ENCODE peak calls at places on chromosomes 4 and X, in five cellular contexts. C is HL-60, F is A549, L is fibroblast of lung, U is heart right ventricle. G is an unnamed sample.
A peak's percentile ranks its signal among the peaks of the same experiment; 100 is the strongest.

GRCh38 chr4:153962311-153963039 is 173.6 kb upstream of the SFRP2 start:
- DNase-seq in C (no peak), L (no peak), F (no peak), U (no peak), G (no peak)

GRCh38 chrX:38903093-38903492 is 101.8 kb downstream of the MID1IP1 start:
- DNase-seq in F (no peak), L (no peak), U (no peak), C (no peak), G (no peak)

GRCh38 chr4:145804134-145804533 is 124.2 kb downstream of the C4orf51 start:
- DNase-seq in F (no peak), C (no peak), L (peak; percentile 94), U (peak; percentile 18), G (peak; percentile 84)

GRCh38 chr4:89158884-89159503 is 47.7 kb downstream of the TIGD2 start:
- DNase-seq in F (peak; percentile 25), U (no peak), C (peak; percentile 4), L (peak; percentile 36), G (no peak)

GRCh38 chrX:1190596-1191145 is 21.8 kb downstream of the CRLF2 start:
- DNase-seq in U (no peak), L (no peak), C (no peak), F (no peak), G (no peak)

GRCh38 chr4:103012085-103012484 is 7.4 kb downstream of the SLC9B1 start:
- DNase-seq in F (no peak), L (peak; percentile 63), C (no peak), U (no peak), G (peak; percentile 62)

GRCh38 chrX:76931518-76931917 is 504.0 kb downstream of the MAGEE1 start:
- DNase-seq in F (no peak), L (no peak), C (no peak), U (no peak), G (no peak)

GRCh38 chr4:89410687-89411086 is 103.1 kb upstream of the GPRIN3 start:
- DNase-seq in C (no peak), U (no peak), F (no peak), L (peak; percentile 94), G (no peak)

GRCh38 chrX:147981038-147981752 is at the start of gene FMR1NB:
- DNase-seq in C (no peak), L (no peak), U (no peak), F (no peak), G (no peak)

GRCh38 chr4:8745828-8746225 is 125.8 kb downstream of the HMX1 start:
- DNase-seq in U (no peak), F (no peak), L (no peak), C (no peak), G (no peak)

GRCh38 chrX:10007604-10008003 is 40.4 kb downstream of the CLDN34 start:
- DNase-seq in U (no peak), F (no peak), C (peak; percentile 13), L (peak; percentile 68), G (peak; percentile 18)

GRCh38 chr4:52939739-52940138 is 77.6 kb downstream of the RASL11B start:
- DNase-seq in F (no peak), L (no peak), U (no peak), C (no peak), G (no peak)

GRCh38 chr4:16294455-16294854 is 68.2 kb upstream of the TAPT1 start:
- DNase-seq in F (no peak), U (no peak), L (peak; percentile 64), C (no peak), G (no peak)

GRCh38 chr4:57303012-57303751 is 193.0 kb upstream of the IGFBP7 start:
- DNase-seq in C (no peak), U (no peak), L (peak; percentile 33), F (no peak), G (no peak)

GRCh38 chr4:93749351-93749761 is 79.2 kb upstream of the ATOH1 start:
- DNase-seq in L (no peak), F (no peak), U (no peak), C (no peak), G (no peak)

GRCh38 chr4:39963656-39964055 is 14.1 kb downstream of the PDS5A start:
- DNase-seq in U (no peak), C (no peak), F (no peak), L (no peak), G (no peak)

GRCh38 chr4:110190249-110190648 is 8.2 kb downstream of the ELOVL6 start:
- DNase-seq in L (no peak), U (no peak), F (no peak), C (no peak), G (no peak)

GRCh38 chr4:90889171-90889570 is 762.0 kb downstream of the CCSER1 start:
- DNase-seq in C (no peak), F (no peak), U (no peak), L (peak; percentile 0), G (no peak)

GRCh38 chr4:90883519-90883918 is 756.3 kb downstream of the CCSER1 start:
- DNase-seq in U (no peak), L (no peak), C (no peak), F (no peak), G (no peak)
- H3K27ac ChIP-seq in U (no peak overlapping the region), L (no peak overlapping the region), C (no peak overlapping the region), F (no peak overlapping the region), G (no peak overlapping the region)

GRCh38 chr4:123940604-123941003 is 544.0 kb downstream of the SPRY1 start:
- DNase-seq in C (no peak), F (no peak), L (no peak), U (no peak), G (no peak)
- TF ChIP-seq CTCF in C (no peak), F (no peak), L (no peak), U (no peak), G (no peak)

DNA sequence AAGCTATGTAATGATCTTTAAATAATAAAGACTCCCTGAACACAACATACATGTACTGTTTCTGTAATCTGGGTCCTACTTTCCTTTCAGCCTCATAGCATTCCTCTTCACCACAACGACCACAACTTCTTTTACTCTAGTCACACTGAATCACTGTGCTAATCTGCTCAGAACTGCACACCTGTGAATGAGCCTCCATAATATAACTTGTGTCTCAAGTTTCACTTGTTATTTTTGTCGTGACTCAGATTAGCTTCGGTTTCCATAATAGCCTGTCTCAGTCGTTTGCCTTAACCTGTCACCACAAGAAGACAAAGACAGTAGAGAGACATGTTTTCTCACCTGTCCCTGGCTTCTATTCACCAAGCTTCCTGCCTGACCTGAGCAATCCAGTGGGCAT is 61.8 kb downstream of the MAGED1 start:
- DNase-seq in F (no peak), U (no peak), L (no peak), C (no peak), G (no peak)
- H3K27ac ChIP-seq in F (no peak overlapping the region), U (no peak overlapping the region), L (no peak overlapping the region), C (no peak overlapping the region), G (no peak overlapping the region)

DNA sequence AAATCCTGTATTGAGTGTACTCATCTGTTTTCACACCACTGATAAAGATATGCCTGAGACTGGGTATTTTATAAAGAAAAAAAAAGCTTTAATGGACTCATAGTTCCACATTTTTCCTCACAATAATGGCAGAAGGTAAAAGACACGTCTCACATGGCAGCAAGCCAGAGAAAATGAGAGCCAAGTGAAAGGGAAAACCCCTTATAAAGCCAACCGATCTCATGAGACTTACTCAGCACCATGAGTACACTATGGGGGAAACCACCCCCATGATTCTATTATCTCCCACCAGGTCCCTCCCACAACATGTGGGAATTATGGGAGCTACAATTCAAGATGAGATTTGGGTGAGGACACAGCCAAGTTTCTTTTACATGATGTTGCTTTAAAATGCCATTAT is 171.9 kb downstream of the GALNTL6 start:
- DNase-seq in U (no peak), L (no peak), F (no peak), C (no peak), G (no peak)
- TF ChIP-seq CTCF in U (no peak), L (no peak), F (no peak), C (no peak), G (no peak)

DNA sequence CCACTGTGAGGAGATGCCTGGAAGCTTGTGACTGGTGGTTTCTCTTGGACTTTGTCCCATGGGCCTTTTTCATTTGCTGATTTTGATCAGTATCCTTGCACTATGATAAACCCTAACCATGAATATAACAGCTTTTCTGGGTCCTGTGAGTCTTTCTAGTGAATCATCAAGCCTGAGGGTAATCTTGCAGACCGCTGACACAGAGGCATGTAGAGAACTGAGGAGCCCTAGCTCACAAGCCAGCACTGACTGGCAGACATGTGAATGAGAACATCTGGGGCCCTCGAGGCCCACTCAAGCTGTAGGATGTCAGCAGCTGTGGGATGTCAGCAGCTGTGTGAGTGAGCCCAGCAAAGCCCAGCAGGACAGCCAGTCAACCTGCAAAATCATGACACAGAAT is 36.7 kb downstream of the HMGB3 start:
- DNase-seq in L (peak; percentile 18), F (no peak), C (no peak), U (no peak), G (peak; percentile 18)
- H3K27ac ChIP-seq in L (no peak overlapping the region), F (no peak overlapping the region), C (no peak overlapping the region), U (no peak overlapping the region), G (no peak overlapping the region)

GRCh38 chr4:4987656-4988055 is 31.6 kb downstream of the CYTL1 start:
- DNase-seq in U (no peak), L (no peak), C (no peak), F (no peak), G (no peak)

GRCh38 chr4:4986856-4987255 is 32.4 kb downstream of the CYTL1 start:
- DNase-seq in F (no peak), U (no peak), C (no peak), L (no peak), G (no peak)

GRCh38 chr4:4985036-4985435 is 34.2 kb downstream of the CYTL1 start:
- DNase-seq in L (no peak), U (no peak), F (no peak), C (no peak), G (no peak)

GRCh38 chr4:4984186-4984585 is 35.1 kb downstream of the CYTL1 start:
- DNase-seq in U (no peak), L (no peak), C (no peak), F (no peak), G (no peak)

DNA sequence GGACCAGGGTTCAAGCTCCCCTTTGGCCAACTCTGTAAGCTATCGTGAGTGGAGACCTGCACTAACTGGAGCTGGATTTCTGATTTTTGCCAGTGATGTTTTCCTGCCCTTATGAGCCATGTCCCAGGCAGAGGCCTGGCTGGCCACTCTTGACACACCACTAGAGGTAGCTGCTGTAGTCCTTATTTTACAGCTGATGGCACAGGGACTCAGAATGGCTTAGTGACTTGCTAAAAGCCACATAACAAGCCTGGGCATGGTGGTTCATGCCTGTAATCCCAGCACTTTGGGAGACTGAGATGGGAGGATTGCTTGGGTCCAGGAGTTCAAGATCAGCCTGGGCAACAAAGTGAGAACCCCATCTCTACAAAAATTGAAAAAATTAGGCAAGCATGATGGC is 33.4 kb downstream of the CYTL1 start:
- DNase-seq in F (no peak), L (peak; percentile 8), C (no peak), U (no peak), G (no peak)
- TF ChIP-seq CTCF in F (peak; percentile 21), L (no peak), C (no peak), U (no peak), G (peak; percentile 30)

DNA sequence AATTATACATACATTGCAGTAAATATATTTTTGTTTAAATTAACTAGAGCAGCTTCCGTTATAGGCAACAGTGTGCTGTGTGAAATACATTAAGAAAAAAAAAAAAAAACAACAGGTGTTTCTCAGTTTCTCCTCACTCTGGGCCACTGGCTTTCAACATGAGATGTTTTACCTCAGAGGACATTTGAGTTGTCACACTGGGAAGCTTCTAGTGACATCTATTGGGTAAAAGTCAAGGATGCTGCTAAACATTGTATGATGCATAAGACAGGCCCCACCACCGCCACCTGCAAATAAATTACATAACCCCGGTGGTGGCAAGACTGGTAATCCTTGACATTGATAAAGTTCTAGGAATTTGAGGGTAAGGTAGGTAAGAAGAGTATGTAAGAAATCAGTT is 1512.2 kb downstream of the C4orf33 start:
- DNase-seq in L (no peak), F (no peak), C (no peak), U (no peak), G (no peak)
- H3K27ac ChIP-seq in L (no peak overlapping the region), F (no peak overlapping the region), C (no peak overlapping the region), U (no peak overlapping the region), G (no peak overlapping the region)

GRCh38 chr4:133584714-133585113 is 435.6 kb downstream of the PCDH10 start:
- DNase-seq in C (no peak), L (no peak), U (no peak), F (no peak), G (no peak)
- TF ChIP-seq CTCF in C (no peak), L (no peak), U (no peak), F (no peak), G (peak; percentile 15)